ENCODE peak calls at places on chromosomes 3 and 15, in nine cellular contexts. W is endothelial cell of umbilical vein; V is fibroblast of mammary gland; B is cardiac muscle cell; H is globus pallidus; U is NCI-H2171; S is hepatocyte; L is HTR-8/SVneo; F is activated naive CD4-positive, alpha-beta T cell. Q is an unnamed sample.

GRCh38 chr15:75776075-75776443 is 63.4 kb upstream of the CSPG4 start:
- DNase-seq in L (no peak), W (no peak), H (no peak), U (no peak), F (no peak), S (peak; percentile 33), V (peak; percentile 68), B (no peak), Q (no peak)

GRCh38 chr15:77702211-77702957 is 69.7 kb upstream of the LINGO1 start:
- DNase-seq in B (peak; percentile 89), H (no peak), F (no peak), W (peak; percentile 15), U (no peak), L (peak; percentile 54), V (peak; percentile 8), S (peak; percentile 77), Q (no peak)

GRCh38 chr3:187979543-187979942 is 174.4 kb upstream of the LPP start:
- DNase-seq in U (no peak), L (no peak), W (no peak), H (no peak), F (no peak), V (no peak), B (no peak), S (no peak), Q (no peak)

GRCh38 chr15:93829115-93829849 is 402.1 kb upstream of the MCTP2 start:
- DNase-seq in F (no peak), W (no peak), B (no peak), L (no peak), H (no peak), V (peak; percentile 83), U (no peak), S (peak; percentile 83), Q (no peak)

GRCh38 chr3:115194461-115194860 is 47.4 kb upstream of the ZBTB20 start:
- DNase-seq in H (no peak), W (no peak), L (no peak), U (no peak), V (no peak), B (no peak), F (no peak), S (no peak), Q (no peak)

GRCh38 chr3:18657858-18658820 is 233.0 kb upstream of the SATB1 start:
- DNase-seq in S (peak; percentile 5), L (no peak), V (no peak), F (no peak), H (no peak), U (no peak), B (no peak), W (no peak), Q (no peak)

GRCh38 chr3:50525987-50526386 is 22.6 kb upstream of the CACNA2D2 start:
- DNase-seq in W (no peak), L (peak; percentile 66), H (no peak), B (peak; percentile 89), U (no peak), S (peak; percentile 90), V (peak; percentile 53), F (peak; percentile 16), Q (no peak)

GRCh38 chr3:153343988-153344782 is 182.2 kb downstream of the RAP2B start:
- DNase-seq in V (no peak), F (no peak), B (no peak), W (no peak), H (no peak), S (no peak), U (no peak), L (no peak), Q (no peak)

GRCh38 chr3:29099296-29099695 is 181.6 kb upstream of the RBMS3 start:
- DNase-seq in B (peak; percentile 23), U (no peak), S (no peak), H (no peak), W (peak; percentile 42), F (no peak), L (no peak), V (no peak), Q (no peak)

GRCh38 chr15:80480909-80481308 is 76.7 kb downstream of the ARNT2 start:
- DNase-seq in S (peak; percentile 50), V (peak; percentile 97), B (no peak), W (no peak), H (no peak), L (no peak), U (no peak), F (no peak), Q (peak; percentile 43)

GRCh38 chr3:40312661-40313226 is 3.2 kb downstream of the EIF1B start:
- DNase-seq in S (peak; percentile 34), W (no peak), F (no peak), V (peak; percentile 29), L (no peak), H (no peak), B (peak; percentile 30), U (no peak), Q (no peak)

GRCh38 chr3:155313303-155313702 is 19.8 kb upstream of the STRIT1 start:
- DNase-seq in B (no peak), L (peak; percentile 24), W (no peak), F (no peak), V (no peak), H (no peak), U (no peak), S (no peak), Q (no peak)

GRCh38 chr3:131107637-131108433 is 81.2 kb downstream of the NEK11 start:
- DNase-seq in H (no peak), S (no peak), L (no peak), W (peak; percentile 6), U (no peak), B (no peak), F (no peak), V (peak; percentile 6), Q (no peak)

GRCh38 chr3:138051946-138052802 is 42.2 kb downstream of the CLDN18 start:
- DNase-seq in B (peak; percentile 79), W (peak; percentile 38), L (peak; percentile 43), F (no peak), U (no peak), V (peak; percentile 61), H (no peak), S (peak; percentile 70), Q (peak; percentile 42)

GRCh38 chr3:187740446-187741399 is 4.5 kb downstream of the BCL6 start:
- DNase-seq in V (peak; percentile 91), U (no peak), L (no peak), H (peak; percentile 76), W (peak; percentile 66), B (peak; percentile 79), F (peak; percentile 50), S (peak; percentile 84), Q (peak; percentile 70)

GRCh38 chr3:135907422-135908165 is 57.9 kb upstream of the PPP2R3A start:
- DNase-seq in W (no peak), F (no peak), S (no peak), H (no peak), L (no peak), U (no peak), B (no peak), V (no peak), Q (no peak)

GRCh38 chr15:91473894-91474293 is 373.8 kb downstream of the SV2B start:
- DNase-seq in F (no peak), V (peak; percentile 38), S (no peak), H (no peak), W (no peak), U (no peak), L (no peak), B (no peak), Q (no peak)

GRCh38 chr15:70358871-70359647 is 261.3 kb upstream of the TLE3 start:
- DNase-seq in B (no peak), L (no peak), W (no peak), F (no peak), V (no peak), U (no peak), H (no peak), S (no peak), Q (no peak)